ENCODE peak calls at places on chromosome 18, in five cellular contexts. F is GF-D8; E is WTC11; X is stimulated activated CD8-positive, alpha-beta memory T cell treated with anti-CD3 and anti-CD28 coated beads, Interleukin-15, amount 100 ng/mL, for 24 hours; N is effector CD8-positive, alpha-beta T cell. R is an unnamed sample.

GRCh38 chr18:1760901-1761300 is 810.4 kb downstream of the METTL4 start:
- DNase-seq in F (no peak), E (no peak), X (no peak), N (no peak), R (no peak)

GRCh38 chr18:44849361-44849760 is 168.7 kb downstream of the SETBP1 start:
- DNase-seq in F (no peak), E (no peak), X (no peak), N (no peak), R (no peak)

GRCh38 chr18:44938396-44939036 is 257.8 kb downstream of the SETBP1 start:
- DNase-seq in F (no peak), E (no peak), X (no peak), N (no peak), R (no peak)

GRCh38 chr18:24841536-24841935 is 381.1 kb downstream of the HRH4 start:
- DNase-seq in F (no peak), E (no peak), X (no peak), N (no peak), R (no peak)

GRCh38 chr18:9447334-9447733 is 28.0 kb upstream of the RALBP1 start:
- DNase-seq in F (no peak), E (no peak), X (no peak), N (no peak), R (no peak)

GRCh38 chr18:2406544-2406943 is 164.8 kb downstream of the METTL4 start:
- DNase-seq in F (no peak), E (no peak), X (no peak), N (no peak), R (no peak)

GRCh38 chr18:712401-713134 is at the start of gene ENOSF1:
- DNase-seq in F (peak), E (peak), X (peak), N (peak), R (peak)

GRCh38 chr18:63161728-63162195 is 157.8 kb downstream of the BCL2 start:
- DNase-seq in F (no peak), E (no peak), X (no peak), N (peak), R (peak)

GRCh38 chr18:69787825-69788547 is 159.7 kb downstream of the CD226 start:
- DNase-seq in F (no peak), E (no peak), X (no peak), N (no peak), R (no peak)

GRCh38 chr18:59540819-59541218 is 156.4 kb downstream of the CCBE1 start:
- DNase-seq in F (no peak), E (no peak), X (no peak), N (no peak), R (no peak)

GRCh38 chr18:55927831-55928230 is 339.8 kb upstream of the TCF4 start:
- DNase-seq in F (peak), E (no peak), X (no peak), N (no peak), R (no peak)